ENCODE peak calls at places on chromosomes 11 and 22, in six cellular contexts. Q, R, A, I, N and D are unnamed samples.

GRCh38 chr11:128328955-128329551 is 258.3 kb downstream of the ETS1 start:
- DNase-seq in Q (no peak), R (no peak), A (no peak), I (no peak), N (no peak), D (no peak)

GRCh38 chr11:119590651-119591308 is 138.2 kb downstream of the NECTIN1 start:
- DNase-seq in Q (no peak), R (peak; percentile 30), A (no peak), I (no peak), N (no peak), D (peak; percentile 12)

GRCh38 chr22:49954354-49954753 is 6.2 kb upstream of the PIM3 start:
- DNase-seq in Q (no peak), R (no peak), A (no peak), I (peak; percentile 51), N (no peak), D (no peak)

GRCh38 chr22:33005476-33005875 is 52.7 kb downstream of the SYN3 start:
- DNase-seq in Q (no peak), R (no peak), A (no peak), I (no peak), N (no peak), D (no peak)

GRCh38 chr11:65575568-65576231 is at the start of gene EHBP1L1:
- DNase-seq in Q (peak; percentile 55), R (no peak), A (peak; percentile 87), I (no peak), N (peak; percentile 84), D (peak; percentile 58)

GRCh38 chr11:78313181-78313788 is 104.3 kb downstream of the GAB2 start:
- DNase-seq in Q (no peak), R (no peak), A (no peak), I (peak; percentile 25), N (no peak), D (no peak)

GRCh38 chr11:103659138-103659734 is 377.2 kb upstream of the DDI1 start:
- DNase-seq in Q (peak; percentile 47), R (no peak), A (no peak), I (no peak), N (no peak), D (peak; percentile 65)

GRCh38 chr11:94948070-94948617 is 25.2 kb downstream of the CWC15 start:
- DNase-seq in Q (no peak), R (no peak), A (no peak), I (no peak), N (no peak), D (no peak)

GRCh38 chr22:41286639-41287091 is 678 bp upstream of the RANGAP1 start:
- DNase-seq in Q (peak; percentile 21), R (no peak), A (no peak), I (peak; percentile 45), N (peak; percentile 41), D (no peak)

GRCh38 chr11:60977224-60977623 is 5.7 kb downstream of the CD6 start:
- DNase-seq in Q (no peak), R (no peak), A (no peak), I (no peak), N (no peak), D (no peak)

GRCh38 chr11:71252434-71252781 is at the start of gene SHANK2:
- DNase-seq in Q (peak; percentile 16), R (no peak), A (no peak), I (no peak), N (no peak), D (peak; percentile 20)

GRCh38 chr11:62999649-63000048 is 14.9 kb upstream of the SLC22A6 start:
- DNase-seq in Q (no peak), R (no peak), A (no peak), I (no peak), N (no peak), D (no peak)

GRCh38 chr11:94834931-94835330 is 66.8 kb downstream of the AMOTL1 start:
- DNase-seq in Q (no peak), R (no peak), A (no peak), I (no peak), N (no peak), D (no peak)

GRCh38 chr11:113085446-113085845 is 124.2 kb downstream of the NCAM1 start:
- DNase-seq in Q (no peak), R (no peak), A (no peak), I (no peak), N (no peak), D (peak; percentile 55)

GRCh38 chr11:30143098-30143705 is 87.6 kb upstream of the FSHB start:
- DNase-seq in Q (peak; percentile 13), R (no peak), A (no peak), I (no peak), N (no peak), D (peak; percentile 70)

GRCh38 chr11:110728883-110729282 is 16.6 kb upstream of the ARHGAP20 start:
- DNase-seq in Q (no peak), R (no peak), A (no peak), I (no peak), N (no peak), D (no peak)

GRCh38 chr11:111730871-111731591 is 35.2 kb downstream of the PPP2R1B start:
- DNase-seq in Q (no peak), R (no peak), A (no peak), I (peak; percentile 64), N (no peak), D (no peak)

GRCh38 chr11:68783216-68783821 is 32.0 kb upstream of the TESMIN start:
- DNase-seq in Q (no peak), R (no peak), A (no peak), I (no peak), N (no peak), D (no peak)

GRCh38 chr11:2096001-2096918 is 42.9 kb downstream of the IGF2 start:
- DNase-seq in Q (no peak), R (no peak), A (no peak), I (no peak), N (no peak), D (no peak)

GRCh38 chr11:75878968-75879367 is 64.0 kb downstream of the UVRAG start:
- DNase-seq in Q (no peak), R (no peak), A (no peak), I (no peak), N (no peak), D (no peak)

GRCh38 chr22:42608481-42609361 is 6.0 kb downstream of the POLDIP3 start:
- DNase-seq in Q (no peak), R (peak; percentile 46), A (no peak), I (peak; percentile 47), N (no peak), D (no peak)

GRCh38 chr22:25475554-25476022 is 88.9 kb upstream of the GRK3 start:
- DNase-seq in Q (no peak), R (no peak), A (no peak), I (peak; percentile 68), N (no peak), D (peak; percentile 32)

GRCh38 chr11:8329336-8329735 is 65.7 kb upstream of the LMO1 start:
- DNase-seq in Q (no peak), R (no peak), A (no peak), I (no peak), N (no peak), D (no peak)

GRCh38 chr22:44393066-44393465 is 80.3 kb upstream of the SHISAL1 start:
- DNase-seq in Q (peak; percentile 1), R (no peak), A (peak; percentile 43), I (no peak), N (no peak), D (no peak)

GRCh38 chr11:75760710-75761493 is 7.7 kb upstream of the DGAT2 start:
- DNase-seq in Q (no peak), R (no peak), A (no peak), I (no peak), N (no peak), D (no peak)

GRCh38 chr11:1368966-1369365 is 20.8 kb upstream of the BRSK2 start:
- DNase-seq in Q (no peak), R (no peak), A (no peak), I (no peak), N (no peak), D (no peak)

GRCh38 chr11:2462986-2463765 is 18.4 kb downstream of the KCNQ1 start:
- DNase-seq in Q (no peak), R (no peak), A (peak; percentile 65), I (no peak), N (no peak), D (no peak)

GRCh38 chr11:75913984-75914383 is 99.0 kb downstream of the UVRAG start:
- DNase-seq in Q (no peak), R (no peak), A (no peak), I (no peak), N (no peak), D (no peak)

GRCh38 chr11:47766363-47767227 is 546 bp downstream of the FNBP4 start:
- DNase-seq in Q (peak; percentile 27), R (peak; percentile 51), A (peak; percentile 78), I (peak; percentile 66), N (peak; percentile 81), D (peak; percentile 49)

GRCh38 chr11:73310661-73311393 is 2.8 kb downstream of the ARHGEF17 start:
- DNase-seq in Q (no peak), R (no peak), A (no peak), I (no peak), N (no peak), D (no peak)

GRCh38 chr11:95147364-95147905 is 57.8 kb downstream of the ENDOD1 start:
- DNase-seq in Q (no peak), R (no peak), A (no peak), I (peak; percentile 10), N (no peak), D (no peak)

GRCh38 chr11:76642341-76642740 is 28.2 kb downstream of the LRRC32 start:
- DNase-seq in Q (no peak), R (no peak), A (no peak), I (no peak), N (peak; percentile 35), D (no peak)

GRCh38 chr22:32396746-32397145 is 15.3 kb downstream of the RTCB start:
- DNase-seq in Q (no peak), R (no peak), A (no peak), I (no peak), N (no peak), D (no peak)

GRCh38 chr11:14642873-14643696 is 519 bp upstream of the PDE3B start:
- DNase-seq in Q (no peak), R (no peak), A (peak; percentile 79), I (no peak), N (no peak), D (peak; percentile 49)

GRCh38 chr22:19233189-19233661 is 54.7 kb upstream of the SLC25A1 start:
- DNase-seq in Q (no peak), R (no peak), A (no peak), I (no peak), N (no peak), D (no peak)